ENCODE peak calls at places on chromosomes 6 and 20, in nine cellular contexts. E is stimulated activated CD8-positive, alpha-beta memory T cell treated with anti-CD3 and anti-CD28 coated beads, Interleukin-4, amount 100 ng/mL, for 24 hours; B is heart right ventricle; N is brain microvascular endothelial cell; A is activated CD8-positive, alpha-beta memory T cell treated with anti-CD3 and anti-CD28 coated beads for 1 hour; I is OCI-LY7; G is activated naive CD8-positive, alpha-beta T cell treated with anti-CD3 and anti-CD28 coated beads, Interleukin-2, amount 50 U/mL, for 16 hours; O is neural progenitor cell; Q is GM10248. M is an unnamed sample.

GRCh38 chr6:445571-446417 is 54.2 kb downstream of the IRF4 start:
- DNase-seq in B (no peak), G (no peak), Q (no peak), I (no peak), A (no peak), N (no peak), O (no peak), E (no peak), M (no peak)

GRCh38 chr6:89585156-89585555 is 53.4 kb downstream of the LYRM2 start:
- DNase-seq in G (no peak), E (no peak), O (no peak), B (no peak), Q (no peak), I (no peak), A (no peak), N (peak), M (no peak)

GRCh38 chr20:19015326-19015725 is 197.1 kb upstream of the SLC24A3 start:
- DNase-seq in O (peak), I (no peak), Q (no peak), N (no peak), A (no peak), B (no peak), G (no peak), E (no peak), M (no peak)

GRCh38 chr6:105302617-105303128 is 100.2 kb downstream of the PREP start:
- DNase-seq in A (no peak), O (peak), B (no peak), N (no peak), E (no peak), I (no peak), Q (no peak), G (no peak), M (no peak)

GRCh38 chr6:4778086-4778485 is 1.9 kb downstream of the CDYL start:
- DNase-seq in G (no peak), B (no peak), Q (peak), E (no peak), O (no peak), A (no peak), N (no peak), I (peak), M (peak)

GRCh38 chr6:113610377-113610988 is 246.7 kb upstream of the MARCKS start:
- DNase-seq in B (no peak), G (no peak), I (no peak), Q (no peak), E (no peak), O (no peak), N (no peak), A (no peak), M (no peak)

GRCh38 chr6:43983632-43984031 is 143.6 kb downstream of the MRPL14 start:
- DNase-seq in I (no peak), A (no peak), E (no peak), N (no peak), Q (no peak), O (no peak), B (no peak), G (no peak), M (no peak)

GRCh38 chr20:19374066-19374615 is 161.7 kb downstream of the SLC24A3 start:
- DNase-seq in E (no peak), Q (no peak), B (no peak), G (no peak), A (no peak), N (no peak), I (no peak), O (no peak), M (no peak)

GRCh38 chr6:56795852-56796532 is 153.3 kb upstream of the DST start:
- DNase-seq in B (no peak), A (no peak), O (no peak), N (no peak), Q (no peak), G (no peak), I (no peak), E (no peak), M (peak)

GRCh38 chr20:50416269-50416863 is 93.8 kb upstream of the PTPN1 start:
- DNase-seq in Q (no peak), I (no peak), E (no peak), O (no peak), A (no peak), N (no peak), B (no peak), G (no peak), M (no peak)

GRCh38 chr20:6708010-6708409 is 59.5 kb upstream of the BMP2 start:
- DNase-seq in I (no peak), E (no peak), A (no peak), B (peak), G (no peak), O (peak), Q (no peak), N (peak), M (peak)

GRCh38 chr6:126539022-126539421 is 199.1 kb downstream of the CENPW start:
- DNase-seq in A (no peak), G (no peak), B (no peak), I (no peak), N (peak), Q (no peak), E (no peak), O (no peak), M (peak)

GRCh38 chr20:23870461-23870860 is 9.1 kb downstream of the CST5 start:
- DNase-seq in G (no peak), E (no peak), A (no peak), Q (no peak), B (no peak), O (no peak), I (no peak), N (no peak), M (no peak)

GRCh38 chr6:140208286-140208685 is 833.8 kb upstream of the CITED2 start:
- DNase-seq in N (no peak), Q (no peak), B (no peak), A (no peak), E (no peak), O (no peak), I (no peak), G (no peak), M (no peak)

GRCh38 chr6:21846541-21847451 is 253.2 kb downstream of the SOX4 start:
- DNase-seq in Q (no peak), I (peak), G (no peak), B (peak), O (peak), A (no peak), E (peak), N (no peak), M (no peak)

GRCh38 chr20:62481441-62482135 is 5.8 kb upstream of the GATA5 start:
- DNase-seq in A (no peak), I (no peak), Q (no peak), B (no peak), G (no peak), N (no peak), E (no peak), O (peak), M (no peak)

GRCh38 chr20:1390552-1391403 is 2.1 kb downstream of the FKBP1A start:
- DNase-seq in G (no peak), A (no peak), B (no peak), E (no peak), O (no peak), N (no peak), Q (no peak), I (no peak), M (no peak)

GRCh38 chr6:134626131-134626530 is 308.2 kb upstream of the SGK1 start:
- DNase-seq in E (no peak), A (no peak), O (no peak), B (no peak), N (no peak), G (no peak), Q (no peak), I (no peak), M (no peak)

GRCh38 chr20:17681741-17682102 is 320 bp downstream of the RRBP1 start:
- DNase-seq in N (no peak), A (no peak), O (no peak), E (no peak), G (no peak), I (no peak), B (no peak), Q (no peak), M (no peak)

GRCh38 chr20:54623923-54624569 is 148.7 kb downstream of the DOK5 start:
- DNase-seq in I (no peak), O (no peak), N (no peak), E (no peak), A (no peak), Q (no peak), B (no peak), G (no peak), M (no peak)

GRCh38 chr20:48538058-48538825 is 289.6 kb downstream of the PREX1 start:
- DNase-seq in G (no peak), N (peak), I (no peak), Q (no peak), B (no peak), O (peak), A (no peak), E (no peak), M (peak)

GRCh38 chr6:2970034-2970685 is 1.2 kb downstream of the SERPINB6 start:
- DNase-seq in Q (no peak), A (no peak), O (peak), B (no peak), G (no peak), N (no peak), I (no peak), E (no peak), M (no peak)

M was measured in A172.